ENCODE peak calls at places on chromosomes 1 and 21, in nine cellular contexts. S is Right ventricle myocardium inferior; Q is gastroesophageal sphincter; V is right cardiac atrium; R is natural killer cell; P is left ventricle myocardium superior; H is T-helper 17 cell; C is effector memory CD8-positive, alpha-beta T cell; W is aorta. U is an unnamed sample.

GRCh38 chr1:235045034-235045690 is 83.5 kb downstream of the TOMM20 start:
- ATAC-seq in S (no peak), Q (no peak), V (no peak), R (no peak), P (no peak), H (no peak), C (no peak), W (no peak), U (no peak)

GRCh38 chr1:26827663-26828062 is 1.2 kb downstream of the ZDHHC18 start:
- ATAC-seq in S (no peak), Q (no peak), V (no peak), R (no peak), P (peak), H (no peak), C (no peak), W (peak), U (no peak)

GRCh38 chr1:237640011-237640671 is 250.6 kb downstream of the ZP4 start:
- ATAC-seq in S (peak), Q (no peak), V (peak), R (no peak), P (peak), H (no peak), C (no peak), W (peak), U (no peak)

GRCh38 chr1:118360817-118361216 is 175.8 kb upstream of the SPAG17 start:
- ATAC-seq in S (no peak), Q (no peak), V (no peak), R (no peak), P (no peak), H (no peak), C (no peak), W (no peak), U (peak)

GRCh38 chr1:31943546-31944184 is 5.5 kb upstream of the PTP4A2 start:
- ATAC-seq in S (no peak), Q (no peak), V (no peak), R (peak), P (no peak), H (peak), C (peak), W (no peak), U (no peak)

GRCh38 chr21:29053011-29053553 is 20.4 kb downstream of the CCT8 start:
- ATAC-seq in S (no peak), Q (no peak), V (no peak), R (no peak), P (no peak), H (peak), C (no peak), W (peak), U (no peak)

GRCh38 chr1:84355556-84355955 is 42.7 kb upstream of the DNASE2B start:
- ATAC-seq in S (no peak), Q (no peak), V (no peak), R (no peak), P (no peak), H (no peak), C (no peak), W (no peak), U (no peak)

GRCh38 chr21:17640821-17641220 is 28.1 kb upstream of the BTG3 start:
- ATAC-seq in S (no peak), Q (no peak), V (no peak), R (no peak), P (no peak), H (no peak), C (no peak), W (no peak), U (no peak)

GRCh38 chr1:19456915-19457554 is 28.3 kb downstream of the CAPZB start:
- ATAC-seq in S (no peak), Q (no peak), V (no peak), R (no peak), P (no peak), H (no peak), C (no peak), W (no peak), U (no peak)

GRCh38 chr1:94069649-94070285 is 51.2 kb downstream of the ABCA4 start:
- ATAC-seq in S (no peak), Q (no peak), V (no peak), R (no peak), P (peak), H (no peak), C (no peak), W (no peak), U (no peak)

GRCh38 chr1:234849824-234850223 is 239.8 kb upstream of the IRF2BP2 start:
- ATAC-seq in S (no peak), Q (no peak), V (no peak), R (no peak), P (no peak), H (no peak), C (no peak), W (no peak), U (no peak)

U was measured in esophagus mucosa.